ENCODE peak calls at places on chromosomes 7 and 10, in seven cellular contexts. D, T, C, I, L, K and O are unnamed samples.
A peak's percentile ranks its signal among the peaks of the same experiment; 100 is the strongest.

GRCh38 chr7:74401137-74401859 is 52.4 kb upstream of the GTF2IRD1 start:
- DNase-seq in D (no peak), T (peak; percentile 73), C (peak; percentile 50), I (peak; percentile 72), L (peak; percentile 79), K (peak; percentile 67), O (peak; percentile 72)

GRCh38 chr10:100130786-100131185 is 49.1 kb upstream of the CPN1 start:
- DNase-seq in D (no peak), T (no peak), C (no peak), I (no peak), L (no peak), K (no peak), O (no peak)

GRCh38 chr10:4802711-4803487 is 23.1 kb upstream of the AKR1E2 start:
- DNase-seq in D (no peak), T (no peak), C (no peak), I (no peak), L (no peak), K (no peak), O (no peak)

GRCh38 chr7:55018361-55019328 is at the start of gene EGFR:
- DNase-seq in D (peak; percentile 93), T (peak; percentile 91), C (peak; percentile 72), I (no peak), L (peak; percentile 92), K (peak; percentile 100), O (peak; percentile 83)

GRCh38 chr10:70656489-70656888 is 15.8 kb upstream of the ADAMTS14 start:
- DNase-seq in D (peak; percentile 65), T (peak; percentile 30), C (peak; percentile 95), I (no peak), L (peak; percentile 97), K (peak; percentile 95), O (peak; percentile 52)

GRCh38 chr7:141975806-141976523 is 2.4 kb upstream of the TAS2R38 start:
- DNase-seq in D (peak; percentile 87), T (peak; percentile 77), C (peak; percentile 46), I (peak; percentile 40), L (peak; percentile 79), K (peak; percentile 65), O (peak; percentile 53)

GRCh38 chr7:30652951-30653641 is 29.2 kb downstream of the CRHR2 start:
- DNase-seq in D (peak; percentile 48), T (no peak), C (no peak), I (no peak), L (no peak), K (no peak), O (no peak)

GRCh38 chr7:922334-923107 is 32.0 kb downstream of the ADAP1 start:
- DNase-seq in D (peak; percentile 63), T (peak; percentile 43), C (no peak), I (peak; percentile 56), L (no peak), K (no peak), O (peak; percentile 23)

GRCh38 chr7:77327067-77327931 is 88.8 kb downstream of the GSAP start:
- DNase-seq in D (peak; percentile 79), T (peak; percentile 53), C (no peak), I (no peak), L (peak; percentile 47), K (no peak), O (peak; percentile 71)

GRCh38 chr7:136105191-136105590 is 128.0 kb upstream of the MTPN start:
- DNase-seq in D (no peak), T (no peak), C (no peak), I (no peak), L (no peak), K (no peak), O (no peak)

GRCh38 chr7:93926800-93927199 is 5.3 kb downstream of the GNG11 start:
- DNase-seq in D (no peak), T (no peak), C (no peak), I (no peak), L (no peak), K (no peak), O (no peak)

GRCh38 chr7:1534330-1535099 is 4.0 kb downstream of the MAFK start:
- DNase-seq in D (no peak), T (no peak), C (no peak), I (no peak), L (no peak), K (no peak), O (peak; percentile 23)

GRCh38 chr10:48737866-48738265 is 53.2 kb downstream of the WDFY4 start:
- DNase-seq in D (no peak), T (no peak), C (no peak), I (no peak), L (no peak), K (no peak), O (no peak)

GRCh38 chr7:28956608-28957063 is 1.5 kb downstream of the TRIL start:
- DNase-seq in D (peak; percentile 89), T (peak; percentile 70), C (no peak), I (no peak), L (peak; percentile 80), K (no peak), O (peak; percentile 60)

GRCh38 chr7:6164491-6164890 is 107.9 kb downstream of the CYTH3 start:
- DNase-seq in D (peak; percentile 47), T (no peak), C (no peak), I (no peak), L (no peak), K (peak; percentile 65), O (no peak)

GRCh38 chr10:17432738-17433137 is 21.7 kb downstream of the ST8SIA6 start:
- DNase-seq in D (no peak), T (no peak), C (no peak), I (no peak), L (no peak), K (no peak), O (no peak)

GRCh38 chr7:130880668-130881067 is 146.7 kb upstream of the KLF14 start:
- DNase-seq in D (no peak), T (peak; percentile 19), C (no peak), I (no peak), L (no peak), K (no peak), O (no peak)

GRCh38 chr7:29875741-29876140 is 69.4 kb downstream of the WIPF3 start:
- DNase-seq in D (no peak), T (no peak), C (no peak), I (no peak), L (no peak), K (no peak), O (no peak)

GRCh38 chr7:36016648-36017047 is 136.4 kb upstream of the EEPD1 start:
- DNase-seq in D (no peak), T (no peak), C (no peak), I (no peak), L (no peak), K (no peak), O (no peak)

GRCh38 chr10:128013626-128014025 is 106.7 kb downstream of the PTPRE start:
- DNase-seq in D (peak; percentile 35), T (no peak), C (no peak), I (no peak), L (no peak), K (no peak), O (no peak)

GRCh38 chr7:77570330-77571011 is 33.4 kb downstream of the PTPN12 start:
- DNase-seq in D (no peak), T (no peak), C (peak; percentile 86), I (no peak), L (peak; percentile 75), K (no peak), O (no peak)

GRCh38 chr7:74483402-74484336 is 30.0 kb downstream of the GTF2IRD1 start:
- DNase-seq in D (no peak), T (no peak), C (peak; percentile 97), I (no peak), L (peak; percentile 93), K (no peak), O (no peak)

GRCh38 chr7:142496545-142496991 is 238.7 kb upstream of the PRSS58 start:
- DNase-seq in D (no peak), T (no peak), C (peak; percentile 39), I (no peak), L (peak; percentile 58), K (peak; percentile 19), O (no peak)